ENCODE peak calls at places on chromosome 5, in five cellular contexts. One of them, this sample, is unnamed.

GRCh38 chr5:80865547-80865946 is 94.6 kb upstream of the RASGRF2 start:
- DNase-seq in H1: no peak
- DNase-seq in NT2/D1: no peak
- DNase-seq in HepG2: no peak
- DNase-seq in GM12878: no peak
- DNase-seq in this sample: no peak

GRCh38 chr5:112240011-112240410 is 179.1 kb downstream of the EPB41L4A start:
- DNase-seq in HepG2: no peak
- DNase-seq in GM12878: no peak
- DNase-seq in H1: no peak
- DNase-seq in NT2/D1: no peak
- DNase-seq in this sample: peak

GRCh38 chr5:139836469-139837208 is 41.0 kb downstream of the PSD2 start:
- DNase-seq in HepG2: no peak
- DNase-seq in GM12878: no peak
- DNase-seq in NT2/D1: no peak
- DNase-seq in H1: no peak
- DNase-seq in this sample: no peak

GRCh38 chr5:149549461-149550266 is 1.6 kb downstream of the CSNK1A1 start:
- DNase-seq in NT2/D1: no peak
- DNase-seq in H1: no peak
- DNase-seq in GM12878: peak
- DNase-seq in HepG2: peak
- DNase-seq in this sample: peak

GRCh38 chr5:127203818-127204217 is 86.8 kb upstream of the MEGF10 start:
- DNase-seq in NT2/D1: no peak
- DNase-seq in H1: no peak
- DNase-seq in HepG2: no peak
- DNase-seq in GM12878: no peak
- DNase-seq in this sample: no peak

GRCh38 chr5:67038817-67039603 is 157.6 kb downstream of the CD180 start:
- DNase-seq in NT2/D1: no peak
- DNase-seq in H1: no peak
- DNase-seq in HepG2: peak
- DNase-seq in GM12878: no peak
- DNase-seq in this sample: no peak

GRCh38 chr5:125349432-125349831 is 603.0 kb upstream of the ZNF608 start:
- DNase-seq in GM12878: no peak
- DNase-seq in H1: no peak
- DNase-seq in NT2/D1: peak
- DNase-seq in HepG2: no peak
- DNase-seq in this sample: no peak

GRCh38 chr5:81657386-81657785 is 93.5 kb downstream of the SSBP2 start:
- DNase-seq in H1: no peak
- DNase-seq in NT2/D1: no peak
- DNase-seq in GM12878: no peak
- DNase-seq in HepG2: no peak
- DNase-seq in this sample: peak

GRCh38 chr5:169873642-169874041 is 106.7 kb downstream of the INSYN2B start:
- DNase-seq in HepG2: no peak
- DNase-seq in GM12878: no peak
- DNase-seq in NT2/D1: peak
- DNase-seq in H1: no peak
- DNase-seq in this sample: no peak

GRCh38 chr5:169875091-169875727 is 105.1 kb downstream of the INSYN2B start:
- DNase-seq in GM12878: no peak
- DNase-seq in H1: no peak
- DNase-seq in NT2/D1: no peak
- DNase-seq in HepG2: no peak
- DNase-seq in this sample: no peak

GRCh38 chr5:169871816-169872215 is 108.5 kb downstream of the INSYN2B start:
- DNase-seq in NT2/D1: no peak
- DNase-seq in GM12878: no peak
- DNase-seq in H1: no peak
- DNase-seq in HepG2: no peak
- DNase-seq in this sample: no peak

GRCh38 chr5:169876376-169876775 is 103.9 kb downstream of the INSYN2B start:
- DNase-seq in GM12878: no peak
- DNase-seq in H1: no peak
- DNase-seq in HepG2: no peak
- DNase-seq in NT2/D1: no peak
- DNase-seq in this sample: no peak

GRCh38 chr5:169874626-169875025 is 105.7 kb downstream of the INSYN2B start:
- DNase-seq in HepG2: no peak
- DNase-seq in H1: no peak
- DNase-seq in NT2/D1: no peak
- DNase-seq in GM12878: no peak
- DNase-seq in this sample: no peak
- TF ChIP-seq SUZ12 in HepG2: no peak
- TF ChIP-seq SUZ12 in H1: no peak
- TF ChIP-seq SUZ12 in NT2/D1: no peak
- TF ChIP-seq SUZ12 in GM12878: no peak
- TF ChIP-seq SUZ12 in this sample: no peak

GRCh38 chr5:171369898-171370297 is 17.8 kb upstream of the NPM1 start:
- DNase-seq in H1: no peak
- DNase-seq in NT2/D1: no peak
- DNase-seq in HepG2: no peak
- DNase-seq in GM12878: no peak
- DNase-seq in this sample: no peak

GRCh38 chr5:171366645-171367044 is 21.0 kb upstream of the NPM1 start:
- DNase-seq in H1: no peak
- DNase-seq in GM12878: no peak
- DNase-seq in NT2/D1: no peak
- DNase-seq in HepG2: no peak
- DNase-seq in this sample: no peak

GRCh38 chr5:171369056-171369455 is 18.6 kb upstream of the NPM1 start:
- DNase-seq in GM12878: no peak
- DNase-seq in NT2/D1: no peak
- DNase-seq in HepG2: no peak
- DNase-seq in H1: no peak
- DNase-seq in this sample: no peak

GRCh38 chr5:171365351-171365750 is 22.3 kb upstream of the NPM1 start:
- DNase-seq in NT2/D1: peak
- DNase-seq in GM12878: no peak
- DNase-seq in HepG2: peak
- DNase-seq in H1: no peak
- DNase-seq in this sample: peak

DNA sequence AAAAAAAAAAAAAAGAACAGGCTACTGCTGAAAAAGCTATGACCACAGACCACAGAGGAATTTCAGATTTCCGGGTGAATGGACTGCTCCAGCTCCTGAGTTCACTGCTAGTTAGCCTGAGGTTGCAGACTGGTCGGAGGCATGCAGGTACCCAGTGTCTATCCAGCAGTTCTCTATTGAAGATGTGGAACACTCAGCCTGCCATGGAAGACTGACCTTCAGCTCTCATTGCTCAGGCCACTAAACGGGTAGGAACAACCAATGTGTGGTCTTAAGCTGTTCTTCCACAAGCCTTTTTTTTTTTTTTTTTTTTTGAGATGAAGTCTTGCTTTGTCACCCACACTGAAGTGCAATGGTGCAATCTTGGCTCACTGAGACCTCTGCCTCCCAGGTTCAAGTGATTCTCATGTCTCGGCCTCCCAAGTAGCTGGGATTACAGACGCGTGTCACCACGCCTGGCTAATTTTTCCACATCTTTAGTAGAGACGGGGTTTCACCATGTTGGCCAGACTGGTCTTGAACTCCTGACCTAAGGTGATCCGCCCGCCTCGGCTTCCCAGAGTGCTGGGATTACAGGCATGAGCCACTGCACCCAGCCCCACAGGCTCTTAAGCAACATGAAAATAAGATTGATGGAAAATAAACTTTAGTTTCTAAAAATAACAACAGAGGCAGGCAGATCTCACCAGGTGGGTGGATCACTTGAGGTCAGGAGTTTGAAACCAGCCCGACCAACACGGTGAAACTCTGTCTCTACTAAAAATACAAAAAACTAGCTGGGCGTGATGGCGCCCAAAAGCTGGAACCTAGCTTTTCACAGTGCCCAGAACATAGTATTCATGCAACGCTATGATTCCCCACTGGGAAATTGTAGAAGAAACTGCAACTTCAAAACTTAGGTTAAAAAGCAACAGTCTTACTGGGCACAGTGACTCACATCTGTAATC is 20.0 kb upstream of the NPM1 start:
- DNase-seq in HepG2: no peak
- DNase-seq in NT2/D1: no peak
- DNase-seq in H1: no peak
- DNase-seq in GM12878: no peak
- DNase-seq in this sample: no peak
- TF ChIP-seq SUZ12 in HepG2: no peak
- TF ChIP-seq SUZ12 in NT2/D1: no peak
- TF ChIP-seq SUZ12 in H1: no peak
- TF ChIP-seq SUZ12 in GM12878: no peak
- TF ChIP-seq SUZ12 in this sample: no peak

GRCh38 chr5:172534229-172535169 is 80.2 kb upstream of the SH3PXD2B start:
- DNase-seq in H1: no peak
- DNase-seq in NT2/D1: no peak
- DNase-seq in GM12878: no peak
- DNase-seq in HepG2: no peak
- DNase-seq in this sample: no peak
- TF ChIP-seq SUZ12 in H1: no peak
- TF ChIP-seq SUZ12 in NT2/D1: no peak
- TF ChIP-seq SUZ12 in GM12878: no peak
- TF ChIP-seq SUZ12 in HepG2: no peak
- TF ChIP-seq SUZ12 in this sample: no peak

GRCh38 chr5:181028032-181028819 is 11.8 kb upstream of the BTNL9 start:
- DNase-seq in H1: peak
- DNase-seq in NT2/D1: no peak
- DNase-seq in HepG2: no peak
- DNase-seq in GM12878: no peak
- DNase-seq in this sample: no peak
- TF ChIP-seq SUZ12 in H1: no peak
- TF ChIP-seq SUZ12 in NT2/D1: no peak
- TF ChIP-seq SUZ12 in HepG2: no peak
- TF ChIP-seq SUZ12 in GM12878: no peak
- TF ChIP-seq SUZ12 in this sample: no peak

GRCh38 chr5:91170266-91170665 is 212.9 kb downstream of the ARRDC3 start:
- DNase-seq in HepG2: no peak
- DNase-seq in GM12878: no peak
- DNase-seq in NT2/D1: no peak
- DNase-seq in H1: no peak
- DNase-seq in this sample: no peak
- TF ChIP-seq SUZ12 in HepG2: no peak
- TF ChIP-seq SUZ12 in GM12878: no peak
- TF ChIP-seq SUZ12 in NT2/D1: no peak
- TF ChIP-seq SUZ12 in H1: no peak
- TF ChIP-seq SUZ12 in this sample: no peak

DNA sequence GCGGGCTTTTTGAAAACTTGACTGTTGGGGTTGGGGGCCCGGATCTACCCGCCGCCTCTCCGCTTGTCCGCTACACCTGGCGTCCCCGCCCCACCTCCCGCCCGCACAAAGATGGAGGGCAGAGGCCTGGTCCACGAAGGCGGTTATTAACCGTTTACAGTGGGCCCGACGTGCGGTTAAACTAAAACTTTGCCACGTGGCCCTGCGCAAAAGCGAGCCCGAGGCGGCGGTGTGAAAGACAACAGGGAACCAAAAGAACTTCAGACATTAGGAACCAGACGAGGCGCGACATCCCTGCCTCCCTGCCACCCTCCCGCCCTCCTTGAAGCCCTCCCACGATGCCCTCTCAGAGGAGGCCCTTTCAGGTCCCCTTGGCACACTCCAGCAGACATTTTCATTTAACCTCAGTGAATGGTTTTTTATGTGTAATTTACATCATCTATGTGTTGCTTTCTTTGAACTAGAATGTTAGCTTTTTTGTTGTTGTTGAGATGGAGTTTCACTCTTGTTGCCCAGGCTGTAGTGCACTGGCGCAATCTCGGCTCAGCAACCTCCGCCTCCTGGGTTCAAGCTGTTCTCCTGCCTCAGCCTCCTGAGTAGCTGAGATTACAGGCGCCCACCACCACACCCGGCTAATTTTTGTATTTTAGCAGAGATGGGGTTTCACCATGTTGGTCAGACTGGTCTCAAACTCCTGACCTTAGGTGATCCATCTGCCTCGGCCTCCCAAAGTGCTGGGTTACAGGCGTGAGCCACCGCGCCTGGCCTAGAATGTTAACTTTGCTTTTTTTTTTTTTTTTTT is 999 bp upstream of the HNRNPA0 start:
- DNase-seq in H1: no peak
- DNase-seq in NT2/D1: no peak
- DNase-seq in HepG2: no peak
- DNase-seq in GM12878: no peak
- DNase-seq in this sample: no peak
- TF ChIP-seq SUZ12 in H1: no peak
- TF ChIP-seq SUZ12 in NT2/D1: no peak
- TF ChIP-seq SUZ12 in HepG2: no peak
- TF ChIP-seq SUZ12 in GM12878: no peak
- TF ChIP-seq SUZ12 in this sample: no peak

GRCh38 chr5:178453224-178453623 is 137.0 kb downstream of the COL23A1 start:
- DNase-seq in NT2/D1: no peak
- DNase-seq in HepG2: no peak
- DNase-seq in GM12878: no peak
- DNase-seq in H1: peak
- DNase-seq in this sample: no peak
- TF ChIP-seq SUZ12 in NT2/D1: no peak
- TF ChIP-seq SUZ12 in HepG2: no peak
- TF ChIP-seq SUZ12 in GM12878: no peak
- TF ChIP-seq SUZ12 in H1: no peak
- TF ChIP-seq SUZ12 in this sample: no peak

This sample was measured in HEK293T.